ENCODE peak calls at places on chromosomes 4 and X, in ten cellular contexts. V is lower lobe of right lung; T is T-helper 1 cell; U is DMS79; K is activated CD4-positive, CD25-positive, alpha-beta regulatory T cell; P is T-helper 17 cell; S is fibroblast of lung; A is left kidney; D is midbrain; H is stimulated activated CD4-positive, alpha-beta T cell treated with anti-CD3 and anti-CD28 coated beads, Interleukin-4, amount 100 ng/mL, for 4 hours. B is an unnamed sample.

GRCh38 chr4:39637572-39638357 is 900 bp downstream of the SMIM14 start:
- DNase-seq in V (peak), T (peak), U (no peak), K (no peak), P (no peak), S (peak), A (peak), D (peak), H (peak), B (no peak)

GRCh38 chr4:5568336-5568735 is 140.0 kb downstream of the EVC2 start:
- DNase-seq in V (no peak), T (no peak), U (no peak), K (no peak), P (no peak), S (no peak), A (no peak), D (no peak), H (no peak), B (no peak)

GRCh38 chr4:179076865-179077264 is 1634.6 kb upstream of the AGA start:
- DNase-seq in V (no peak), T (no peak), U (no peak), K (no peak), P (no peak), S (no peak), A (no peak), D (no peak), H (no peak), B (no peak)

GRCh38 chr4:125316781-125317525 is 2.2 kb downstream of the FAT4 start:
- DNase-seq in V (peak), T (no peak), U (no peak), K (no peak), P (no peak), S (peak), A (peak), D (no peak), H (no peak), B (peak)

GRCh38 chr4:102420563-102421221 is 75.4 kb upstream of the SLC39A8 start:
- DNase-seq in V (no peak), T (no peak), U (no peak), K (no peak), P (no peak), S (no peak), A (no peak), D (no peak), H (no peak), B (no peak)

GRCh38 chr4:133483600-133484246 is 334.6 kb downstream of the PCDH10 start:
- DNase-seq in V (no peak), T (no peak), U (no peak), K (no peak), P (no peak), S (peak), A (peak), D (peak), H (no peak), B (no peak)

GRCh38 chr4:104938624-104939023 is 208.1 kb upstream of the TET2 start:
- DNase-seq in V (no peak), T (peak), U (no peak), K (no peak), P (no peak), S (no peak), A (no peak), D (no peak), H (no peak), B (no peak)

GRCh38 chr4:16783119-16783518 is 115.3 kb downstream of the LDB2 start:
- DNase-seq in V (no peak), T (no peak), U (no peak), K (no peak), P (no peak), S (peak), A (peak), D (no peak), H (no peak), B (no peak)

GRCh38 chr4:75658881-75659280 is 14.3 kb downstream of the G3BP2 start:
- DNase-seq in V (no peak), T (no peak), U (no peak), K (no peak), P (no peak), S (peak), A (no peak), D (no peak), H (no peak), B (no peak)

GRCh38 chr4:133147365-133147821 is 1.7 kb upstream of the PCDH10 start:
- DNase-seq in V (no peak), T (no peak), U (no peak), K (no peak), P (no peak), S (no peak), A (peak), D (peak), H (no peak), B (no peak)

GRCh38 chr4:79651516-79651915 is 243.5 kb upstream of the GK2 start:
- DNase-seq in V (no peak), T (no peak), U (no peak), K (no peak), P (no peak), S (peak), A (no peak), D (no peak), H (no peak), B (no peak)

GRCh38 chr4:17719106-17719505 is 62.3 kb downstream of the FAM184B start:
- DNase-seq in V (no peak), T (no peak), U (no peak), K (no peak), P (no peak), S (peak), A (no peak), D (no peak), H (no peak), B (no peak)

GRCh38 chrX:151974336-151975227 is at the start of gene GABRE:
- DNase-seq in V (peak), T (no peak), U (no peak), K (no peak), P (no peak), S (peak), A (peak), D (no peak), H (no peak), B (peak)

B was measured in frontal cortex.